ENCODE peak calls at places on chromosome 3, in four cellular contexts. One of them, this sample, is unnamed.

GRCh38 chr3:43768594-43768993 is 77.9 kb downstream of the ABHD5 start:
- DNase-seq in activated B cell treated with CpG ODN at 0.5 μM for 24 hours: no peak
- DNase-seq in thoracic aorta: no peak
- DNase-seq in foreskin fibroblast: peak
- DNase-seq in this sample: no peak

GRCh38 chr3:86563358-86563970 is 427.5 kb downstream of the VGLL3 start:
- DNase-seq in activated B cell treated with CpG ODN at 0.5 μM for 24 hours: no peak
- DNase-seq in thoracic aorta: no peak
- DNase-seq in foreskin fibroblast: peak
- DNase-seq in this sample: no peak

GRCh38 chr3:141499965-141500364 is 13.1 kb downstream of the RASA2 start:
- DNase-seq in activated B cell treated with CpG ODN at 0.5 μM for 24 hours: no peak
- DNase-seq in thoracic aorta: no peak
- DNase-seq in foreskin fibroblast: no peak
- DNase-seq in this sample: no peak

GRCh38 chr3:84547971-84548970 is 410.5 kb upstream of the CADM2 start:
- DNase-seq in foreskin fibroblast: no peak
- DNase-seq in thoracic aorta: no peak
- DNase-seq in activated B cell treated with CpG ODN at 0.5 μM for 24 hours: no peak
- DNase-seq in this sample: no peak

GRCh38 chr3:46405301-46406079 is 1.4 kb downstream of the CCR5AS start:
- DNase-seq in thoracic aorta: no peak
- DNase-seq in activated B cell treated with CpG ODN at 0.5 μM for 24 hours: no peak
- DNase-seq in foreskin fibroblast: no peak
- DNase-seq in this sample: no peak

GRCh38 chr3:12193485-12194165 is 34.9 kb upstream of the TIMP4 start:
- DNase-seq in foreskin fibroblast: peak
- DNase-seq in activated B cell treated with CpG ODN at 0.5 μM for 24 hours: no peak
- DNase-seq in thoracic aorta: no peak
- DNase-seq in this sample: no peak

GRCh38 chr3:47578691-47579632 is at the start of gene CSPG5:
- DNase-seq in thoracic aorta: no peak
- DNase-seq in activated B cell treated with CpG ODN at 0.5 μM for 24 hours: peak
- DNase-seq in foreskin fibroblast: no peak
- DNase-seq in this sample: no peak

GRCh38 chr3:74301058-74301457 is 313.4 kb downstream of the CNTN3 start:
- DNase-seq in foreskin fibroblast: no peak
- DNase-seq in thoracic aorta: no peak
- DNase-seq in activated B cell treated with CpG ODN at 0.5 μM for 24 hours: no peak
- DNase-seq in this sample: no peak

GRCh38 chr3:11953350-11953749 is 50.8 kb upstream of the SYN2 start:
- DNase-seq in thoracic aorta: no peak
- DNase-seq in activated B cell treated with CpG ODN at 0.5 μM for 24 hours: no peak
- DNase-seq in foreskin fibroblast: no peak
- DNase-seq in this sample: no peak

GRCh38 chr3:152298393-152299242 is 29.9 kb downstream of the MBNL1 start:
- DNase-seq in thoracic aorta: no peak
- DNase-seq in activated B cell treated with CpG ODN at 0.5 μM for 24 hours: no peak
- DNase-seq in foreskin fibroblast: peak
- DNase-seq in this sample: no peak

GRCh38 chr3:42254566-42254965 is 11.4 kb downstream of the CCK start:
- DNase-seq in thoracic aorta: no peak
- DNase-seq in foreskin fibroblast: no peak
- DNase-seq in activated B cell treated with CpG ODN at 0.5 μM for 24 hours: no peak
- DNase-seq in this sample: no peak

GRCh38 chr3:134827213-134827612 is 32.2 kb downstream of the EPHB1 start:
- DNase-seq in activated B cell treated with CpG ODN at 0.5 μM for 24 hours: no peak
- DNase-seq in foreskin fibroblast: no peak
- DNase-seq in thoracic aorta: no peak
- DNase-seq in this sample: no peak

GRCh38 chr3:11583638-11584046 is 60.1 kb downstream of the VGLL4 start:
- DNase-seq in thoracic aorta: no peak
- DNase-seq in foreskin fibroblast: no peak
- DNase-seq in activated B cell treated with CpG ODN at 0.5 μM for 24 hours: no peak
- DNase-seq in this sample: no peak

GRCh38 chr3:52396011-52396906 is 48.6 kb downstream of the SEMA3G start:
- DNase-seq in activated B cell treated with CpG ODN at 0.5 μM for 24 hours: no peak
- DNase-seq in thoracic aorta: no peak
- DNase-seq in foreskin fibroblast: no peak
- DNase-seq in this sample: no peak

GRCh38 chr3:126261037-126261436 is 80.7 kb upstream of the ALDH1L1 start:
- DNase-seq in thoracic aorta: peak
- DNase-seq in activated B cell treated with CpG ODN at 0.5 μM for 24 hours: no peak
- DNase-seq in foreskin fibroblast: peak
- DNase-seq in this sample: no peak

GRCh38 chr3:14274537-14274936 is 95.9 kb downstream of the LSM3 start:
- DNase-seq in thoracic aorta: no peak
- DNase-seq in activated B cell treated with CpG ODN at 0.5 μM for 24 hours: no peak
- DNase-seq in foreskin fibroblast: no peak
- DNase-seq in this sample: no peak

GRCh38 chr3:11530153-11530721 is 113.5 kb downstream of the VGLL4 start:
- DNase-seq in activated B cell treated with CpG ODN at 0.5 μM for 24 hours: no peak
- DNase-seq in thoracic aorta: no peak
- DNase-seq in foreskin fibroblast: peak
- DNase-seq in this sample: no peak

GRCh38 chr3:193314161-193314560 is 64.4 kb downstream of the ATP13A5 start:
- DNase-seq in activated B cell treated with CpG ODN at 0.5 μM for 24 hours: no peak
- DNase-seq in foreskin fibroblast: no peak
- DNase-seq in thoracic aorta: no peak
- DNase-seq in this sample: no peak
- TF ChIP-seq CTCF in activated B cell treated with CpG ODN at 0.5 μM for 24 hours: no peak
- TF ChIP-seq CTCF in foreskin fibroblast: no peak
- TF ChIP-seq CTCF in thoracic aorta: no peak
- TF ChIP-seq CTCF in this sample: no peak

DNA sequence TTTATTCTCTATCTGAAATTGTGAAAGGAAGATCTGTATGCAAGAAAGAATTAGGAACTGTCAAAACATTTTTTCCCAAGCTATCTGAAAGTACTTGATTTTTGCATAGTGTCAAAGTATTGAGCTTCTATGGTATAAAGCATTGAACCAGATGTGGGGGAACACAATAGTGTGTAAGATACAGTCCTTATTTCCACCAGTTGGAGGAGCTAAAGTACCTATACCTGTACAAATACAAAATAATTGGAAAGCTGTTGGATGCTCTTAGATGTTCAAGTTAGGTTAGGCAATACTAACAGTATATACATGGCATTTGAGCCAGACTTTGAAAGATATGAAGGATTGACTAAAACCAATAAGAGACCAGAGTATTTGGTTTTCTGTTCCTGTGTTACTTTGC is 148.4 kb downstream of the B3GALNT1 start:
- DNase-seq in thoracic aorta: no peak
- DNase-seq in foreskin fibroblast: peak
- DNase-seq in activated B cell treated with CpG ODN at 0.5 μM for 24 hours: no peak
- DNase-seq in this sample: no peak
- TF ChIP-seq CTCF in thoracic aorta: no peak
- TF ChIP-seq CTCF in foreskin fibroblast: peak
- TF ChIP-seq CTCF in activated B cell treated with CpG ODN at 0.5 μM for 24 hours: no peak
- TF ChIP-seq CTCF in this sample: no peak

GRCh38 chr3:147614210-147614609 is 205.0 kb downstream of the ZIC1 start:
- DNase-seq in activated B cell treated with CpG ODN at 0.5 μM for 24 hours: no peak
- DNase-seq in thoracic aorta: no peak
- DNase-seq in foreskin fibroblast: no peak
- DNase-seq in this sample: no peak

GRCh38 chr3:147613710-147614109 is 204.5 kb downstream of the ZIC1 start:
- DNase-seq in foreskin fibroblast: no peak
- DNase-seq in thoracic aorta: no peak
- DNase-seq in activated B cell treated with CpG ODN at 0.5 μM for 24 hours: no peak
- DNase-seq in this sample: no peak

GRCh38 chr3:147619925-147620580 is 210.9 kb downstream of the ZIC1 start:
- DNase-seq in activated B cell treated with CpG ODN at 0.5 μM for 24 hours: no peak
- DNase-seq in foreskin fibroblast: no peak
- DNase-seq in thoracic aorta: no peak
- DNase-seq in this sample: no peak

GRCh38 chr3:147618636-147619035 is 209.5 kb downstream of the ZIC1 start:
- DNase-seq in thoracic aorta: no peak
- DNase-seq in activated B cell treated with CpG ODN at 0.5 μM for 24 hours: no peak
- DNase-seq in foreskin fibroblast: no peak
- DNase-seq in this sample: no peak

DNA sequence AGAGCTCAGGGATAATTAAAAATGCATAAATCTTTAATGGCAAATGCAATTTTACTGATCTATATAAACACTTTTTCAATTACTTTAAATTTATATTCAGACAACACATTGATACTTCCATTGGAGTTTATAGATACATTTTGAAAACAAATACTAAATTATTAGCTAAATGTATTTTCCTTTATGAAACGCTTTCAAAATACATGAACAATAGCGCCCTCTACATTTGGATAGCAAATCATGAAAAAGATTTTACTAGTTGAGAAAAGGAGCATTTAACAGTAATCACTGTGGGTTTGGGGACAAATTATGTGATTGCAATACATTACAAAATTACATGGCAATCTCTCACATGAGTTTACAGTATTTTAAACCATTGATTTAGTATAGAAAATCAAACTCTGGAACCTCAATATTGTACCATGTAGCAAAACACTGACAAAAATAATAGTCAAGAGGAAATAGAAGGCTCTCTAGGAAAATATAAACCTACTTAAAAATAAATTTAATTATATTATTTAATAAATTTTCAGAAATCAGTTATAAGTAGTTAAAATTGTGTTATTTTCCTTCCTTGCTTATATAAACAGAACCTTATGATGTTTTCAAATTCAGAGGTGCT is 207.9 kb downstream of the ZIC1 start:
- DNase-seq in thoracic aorta: no peak
- DNase-seq in activated B cell treated with CpG ODN at 0.5 μM for 24 hours: no peak
- DNase-seq in foreskin fibroblast: no peak
- DNase-seq in this sample: no peak
- TF ChIP-seq CTCF in thoracic aorta: no peak
- TF ChIP-seq CTCF in activated B cell treated with CpG ODN at 0.5 μM for 24 hours: no peak
- TF ChIP-seq CTCF in foreskin fibroblast: peak
- TF ChIP-seq CTCF in this sample: no peak

DNA sequence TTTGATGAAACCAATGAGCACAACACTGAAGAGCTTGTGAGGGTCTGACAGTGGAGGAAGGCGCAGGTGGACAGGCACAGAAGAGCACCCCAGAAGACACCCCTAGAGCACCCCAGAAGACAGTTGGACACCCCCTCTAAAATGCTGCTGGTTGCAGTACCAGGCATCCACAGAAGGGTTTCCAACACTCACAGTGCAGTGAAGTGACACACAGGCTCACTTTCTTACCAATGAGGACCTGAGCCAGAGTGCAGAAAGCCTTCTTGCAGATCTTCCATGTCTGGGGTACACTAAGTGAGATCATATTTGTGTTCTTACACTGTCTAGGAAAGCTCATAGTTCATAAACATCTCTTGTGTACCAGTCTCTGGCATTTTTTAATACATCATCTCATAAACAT is 27.6 kb downstream of the CCNL1 start:
- DNase-seq in thoracic aorta: no peak
- DNase-seq in activated B cell treated with CpG ODN at 0.5 μM for 24 hours: no peak
- DNase-seq in foreskin fibroblast: no peak
- DNase-seq in this sample: no peak
- TF ChIP-seq CTCF in thoracic aorta: no peak
- TF ChIP-seq CTCF in activated B cell treated with CpG ODN at 0.5 μM for 24 hours: no peak
- TF ChIP-seq CTCF in foreskin fibroblast: no peak
- TF ChIP-seq CTCF in this sample: no peak

GRCh38 chr3:25027639-25028038 is 400.4 kb upstream of the RARB start:
- DNase-seq in activated B cell treated with CpG ODN at 0.5 μM for 24 hours: no peak
- DNase-seq in foreskin fibroblast: no peak
- DNase-seq in thoracic aorta: no peak
- DNase-seq in this sample: no peak

GRCh38 chr3:25035511-25035910 is 392.6 kb upstream of the RARB start:
- DNase-seq in foreskin fibroblast: no peak
- DNase-seq in thoracic aorta: no peak
- DNase-seq in activated B cell treated with CpG ODN at 0.5 μM for 24 hours: no peak
- DNase-seq in this sample: no peak

GRCh38 chr3:25038907-25039306 is 389.2 kb upstream of the RARB start:
- DNase-seq in foreskin fibroblast: no peak
- DNase-seq in activated B cell treated with CpG ODN at 0.5 μM for 24 hours: no peak
- DNase-seq in thoracic aorta: no peak
- DNase-seq in this sample: no peak

GRCh38 chr3:25037049-25037547 is 391.0 kb upstream of the RARB start:
- DNase-seq in thoracic aorta: no peak
- DNase-seq in activated B cell treated with CpG ODN at 0.5 μM for 24 hours: no peak
- DNase-seq in foreskin fibroblast: peak
- DNase-seq in this sample: no peak

GRCh38 chr3:25033407-25034029 is 394.5 kb upstream of the RARB start:
- DNase-seq in foreskin fibroblast: no peak
- DNase-seq in activated B cell treated with CpG ODN at 0.5 μM for 24 hours: no peak
- DNase-seq in thoracic aorta: no peak
- DNase-seq in this sample: no peak
- TF ChIP-seq CTCF in foreskin fibroblast: peak
- TF ChIP-seq CTCF in activated B cell treated with CpG ODN at 0.5 μM for 24 hours: no peak
- TF ChIP-seq CTCF in thoracic aorta: peak
- TF ChIP-seq CTCF in this sample: peak

GRCh38 chr3:61168286-61168685 is 83.0 kb downstream of the FHIT start:
- DNase-seq in activated B cell treated with CpG ODN at 0.5 μM for 24 hours: no peak
- DNase-seq in foreskin fibroblast: no peak
- DNase-seq in thoracic aorta: no peak
- DNase-seq in this sample: no peak

GRCh38 chr3:61169621-61170251 is 81.5 kb downstream of the FHIT start:
- DNase-seq in thoracic aorta: no peak
- DNase-seq in foreskin fibroblast: no peak
- DNase-seq in activated B cell treated with CpG ODN at 0.5 μM for 24 hours: no peak
- DNase-seq in this sample: no peak

GRCh38 chr3:61177450-61177849 is 73.8 kb downstream of the FHIT start:
- DNase-seq in foreskin fibroblast: no peak
- DNase-seq in activated B cell treated with CpG ODN at 0.5 μM for 24 hours: no peak
- DNase-seq in thoracic aorta: no peak
- DNase-seq in this sample: no peak

GRCh38 chr3:61173685-61174084 is 77.6 kb downstream of the FHIT start:
- DNase-seq in activated B cell treated with CpG ODN at 0.5 μM for 24 hours: no peak
- DNase-seq in foreskin fibroblast: no peak
- DNase-seq in thoracic aorta: no peak
- DNase-seq in this sample: no peak

GRCh38 chr3:61172684-61173083 is 78.6 kb downstream of the FHIT start:
- DNase-seq in foreskin fibroblast: no peak
- DNase-seq in activated B cell treated with CpG ODN at 0.5 μM for 24 hours: no peak
- DNase-seq in thoracic aorta: no peak
- DNase-seq in this sample: no peak
- TF ChIP-seq CTCF in foreskin fibroblast: no peak
- TF ChIP-seq CTCF in activated B cell treated with CpG ODN at 0.5 μM for 24 hours: no peak
- TF ChIP-seq CTCF in thoracic aorta: no peak
- TF ChIP-seq CTCF in this sample: no peak

DNA sequence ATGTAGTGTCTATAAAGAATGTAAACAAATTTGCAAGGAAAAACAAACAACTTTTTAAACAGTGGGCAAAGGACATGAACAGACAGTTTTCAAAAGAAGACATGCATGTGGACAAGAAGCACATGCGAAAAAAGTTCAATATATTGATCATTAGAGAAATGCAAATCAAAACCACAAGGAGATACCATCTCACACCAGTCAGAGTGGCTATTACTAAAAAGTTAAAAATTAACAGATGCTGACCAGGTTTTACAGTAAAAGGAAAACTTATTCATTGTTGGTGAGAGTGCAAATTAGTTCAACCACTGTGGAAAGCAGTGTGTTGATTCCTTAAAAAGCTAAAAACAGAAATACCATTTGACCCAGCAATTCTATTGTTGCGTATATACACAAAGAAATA is 47.1 kb upstream of the LSAMP start:
- DNase-seq in thoracic aorta: no peak
- DNase-seq in activated B cell treated with CpG ODN at 0.5 μM for 24 hours: no peak
- DNase-seq in foreskin fibroblast: no peak
- DNase-seq in this sample: no peak
- TF ChIP-seq CTCF in thoracic aorta: no peak
- TF ChIP-seq CTCF in activated B cell treated with CpG ODN at 0.5 μM for 24 hours: no peak
- TF ChIP-seq CTCF in foreskin fibroblast: no peak
- TF ChIP-seq CTCF in this sample: no peak